ENCODE peak calls at places on chromosomes 3 and 15, in five cellular contexts. U is IMR-90; H is CD4-positive, alpha-beta T cell; K is NT2/D1; A is left ventricle myocardium inferior. V is an unnamed sample.

GRCh38 chr3:159733194-159733860 is 255.3 kb upstream of the IL12A start:
- DNase-seq in U (peak; percentile 88), H (no peak), K (no peak), A (no peak), V (no peak)

GRCh38 chr3:107665351-107665750 is 142.6 kb downstream of the BBX start:
- DNase-seq in U (no peak), H (no peak), K (no peak), A (no peak), V (no peak)

GRCh38 chr15:101001056-101001455 is 81.9 kb downstream of the LRRK1 start:
- DNase-seq in U (no peak), H (no peak), K (no peak), A (no peak), V (no peak)

GRCh38 chr3:32837789-32838188 is 20.0 kb downstream of the TRIM71 start:
- DNase-seq in U (no peak), H (no peak), K (peak; percentile 50), A (no peak), V (no peak)

GRCh38 chr3:135453333-135453732 is 512.2 kb upstream of the PPP2R3A start:
- DNase-seq in U (no peak), H (no peak), K (no peak), A (no peak), V (no peak)

GRCh38 chr15:64857421-64857820 is 15.7 kb downstream of the PLEKHO2 start:
- DNase-seq in U (peak; percentile 77), H (no peak), K (no peak), A (no peak), V (no peak)

GRCh38 chr3:166696104-166696503 is 684.0 kb downstream of the ZBBX start:
- DNase-seq in U (no peak), H (no peak), K (no peak), A (no peak), V (no peak)

GRCh38 chr15:93825721-93826120 is 405.6 kb upstream of the MCTP2 start:
- DNase-seq in U (no peak), H (no peak), K (no peak), A (no peak), V (no peak)

GRCh38 chr3:144801890-144802289 is 830.3 kb downstream of the DIPK2A start:
- DNase-seq in U (no peak), H (no peak), K (no peak), A (no peak), V (no peak)

DNA sequence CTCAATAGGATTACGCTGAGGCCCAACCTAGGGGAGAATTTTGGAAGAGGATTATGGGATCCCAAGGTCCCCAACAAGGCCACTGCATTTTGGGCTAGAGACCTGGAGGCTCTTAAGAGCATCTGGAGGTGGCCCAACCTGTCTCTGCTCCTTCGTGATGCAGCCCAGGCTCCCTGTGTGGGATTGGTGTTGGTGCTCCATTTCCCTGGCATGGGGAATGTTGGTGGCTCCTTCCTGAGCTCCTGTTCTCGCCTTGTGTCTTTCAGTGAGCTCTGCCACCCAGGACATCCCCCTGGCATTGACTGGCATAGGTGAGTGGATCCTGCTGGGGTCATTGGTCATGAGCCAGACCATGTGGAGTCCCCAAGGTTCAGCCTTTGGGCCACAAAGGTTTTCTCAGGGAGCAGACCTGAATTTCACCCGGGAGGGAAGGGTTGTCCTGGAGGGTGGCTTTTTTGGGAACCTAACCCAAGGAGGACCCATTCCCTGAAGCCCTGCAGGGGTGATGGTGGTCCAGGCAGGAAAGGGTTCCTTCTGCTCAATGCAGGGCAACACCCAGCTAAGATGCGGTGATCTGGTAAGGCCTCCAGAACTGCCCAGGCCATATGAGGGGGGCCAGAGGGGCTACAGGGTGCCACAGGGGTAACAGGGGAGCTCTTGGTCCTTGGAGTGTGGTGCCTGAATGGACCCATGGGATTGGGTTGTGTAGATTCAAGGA is 202.5 kb downstream of the UBE3A start:
- DNase-seq in U (no peak), H (no peak), K (no peak), A (no peak), V (no peak)
- H3K9me3 ChIP-seq in U (peaks cover 76% of the 10 kb centered on the region), H (no peaks in the 10 kb centered on the region), K (no peaks in the 10 kb centered on the region), A (peaks cover 21% of the 10 kb centered on the region), V (no peaks in the 10 kb centered on the region)

GRCh38 chr3:150223568-150223967 is 184.5 kb upstream of the TSC22D2 start:
- DNase-seq in U (no peak), H (no peak), K (no peak), A (no peak), V (no peak)
- H3K9me3 ChIP-seq in U (no peaks in the 10 kb centered on the region), H (no peaks in the 10 kb centered on the region), K (no peaks in the 10 kb centered on the region), A (no peaks in the 10 kb centered on the region), V (no peaks in the 10 kb centered on the region)

GRCh38 chr15:25224396-25224795 is 214.4 kb downstream of the UBE3A start:
- DNase-seq in U (no peak), H (no peak), K (no peak), A (no peak), V (no peak)

GRCh38 chr15:25226360-25226759 is 212.5 kb downstream of the UBE3A start:
- DNase-seq in U (no peak), H (no peak), K (no peak), A (peak; percentile 66), V (no peak)

DNA sequence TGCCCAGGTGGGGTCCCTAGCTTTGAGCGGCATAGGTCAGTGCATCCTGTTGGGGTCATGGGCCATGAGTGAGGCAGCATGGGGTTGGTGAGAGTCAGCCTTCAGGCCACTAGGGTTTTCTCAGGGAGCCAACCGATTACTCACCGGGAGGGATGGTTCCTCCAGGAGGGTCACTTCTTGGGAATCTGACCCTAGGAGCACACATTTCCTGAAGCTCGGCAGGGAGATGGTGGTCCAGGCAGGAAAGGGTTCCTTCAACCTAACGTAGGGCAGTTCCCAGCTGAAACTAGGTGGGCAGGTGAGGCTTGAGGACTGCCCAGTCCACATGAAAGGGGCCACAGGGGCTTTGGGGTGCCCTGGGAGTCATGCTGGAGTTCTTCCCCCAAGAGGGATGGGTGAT is 218.0 kb downstream of the UBE3A start:
- DNase-seq in U (no peak), H (no peak), K (no peak), A (no peak), V (no peak)
- H3K9me3 ChIP-seq in U (peaks cover 80% of the 10 kb centered on the region), H (peaks cover 5% of the 10 kb centered on the region), K (no peaks in the 10 kb centered on the region), A (peaks cover 39% of the 10 kb centered on the region), V (no peaks in the 10 kb centered on the region)

DNA sequence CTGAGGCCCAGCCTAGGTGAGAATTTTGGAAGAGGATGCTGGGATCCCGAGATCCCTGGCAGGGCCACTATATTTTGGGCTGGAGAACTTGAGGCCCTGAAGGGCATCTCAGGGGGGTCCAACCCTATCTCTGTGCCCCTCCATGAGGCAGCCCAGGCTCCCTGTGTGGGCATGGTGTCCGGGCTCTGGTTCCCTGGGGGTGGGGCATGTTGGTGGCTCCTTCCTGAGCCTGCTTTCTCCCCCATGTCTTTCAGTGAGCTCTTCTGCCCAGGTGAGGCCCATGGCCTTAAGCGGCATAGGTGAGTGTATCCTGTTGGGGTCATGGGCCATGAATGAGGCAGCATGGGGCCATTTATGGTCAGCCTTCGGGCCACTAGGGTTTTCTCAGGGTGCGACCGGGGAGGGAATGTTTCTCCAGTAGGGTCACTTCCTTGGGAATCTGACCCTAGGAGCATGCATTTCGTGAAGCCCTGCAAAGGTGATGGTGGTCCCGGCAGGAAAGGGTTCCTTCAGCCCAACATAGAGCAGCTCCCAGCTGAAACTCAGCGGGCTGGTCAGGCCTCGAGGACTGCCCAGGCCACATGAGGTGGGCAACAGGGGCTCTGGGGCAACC is 191.3 kb downstream of the UBE3A start:
- DNase-seq in U (no peak), H (no peak), K (no peak), A (no peak), V (no peak)
- H3K9me3 ChIP-seq in U (peaks cover 69% of the 10 kb centered on the region), H (peaks cover 4% of the 10 kb centered on the region), K (no peaks in the 10 kb centered on the region), A (peaks cover 57% of the 10 kb centered on the region), V (no peaks in the 10 kb centered on the region)

GRCh38 chr3:149828390-149828789 is 15.4 kb downstream of the RNF13 start:
- DNase-seq in U (no peak), H (no peak), K (no peak), A (no peak), V (no peak)

GRCh38 chr3:149831321-149831720 is 18.3 kb downstream of the RNF13 start:
- DNase-seq in U (no peak), H (no peak), K (no peak), A (no peak), V (no peak)

GRCh38 chr3:149832086-149832485 is 19.1 kb downstream of the RNF13 start:
- DNase-seq in U (peak; percentile 53), H (no peak), K (no peak), A (no peak), V (no peak)

GRCh38 chr3:149830902-149831301 is 17.9 kb downstream of the RNF13 start:
- DNase-seq in U (no peak), H (no peak), K (no peak), A (no peak), V (no peak)

GRCh38 chr3:149833241-149833640 is 20.2 kb downstream of the RNF13 start:
- DNase-seq in U (no peak), H (no peak), K (no peak), A (no peak), V (no peak)
- H3K9me3 ChIP-seq in U (peaks cover 12% of the 10 kb centered on the region), H (peaks cover 68% of the 10 kb centered on the region), K (peaks cover 74% of the 10 kb centered on the region), A (peaks cover 66% of the 10 kb centered on the region), V (peaks cover 4% of the 10 kb centered on the region)

DNA sequence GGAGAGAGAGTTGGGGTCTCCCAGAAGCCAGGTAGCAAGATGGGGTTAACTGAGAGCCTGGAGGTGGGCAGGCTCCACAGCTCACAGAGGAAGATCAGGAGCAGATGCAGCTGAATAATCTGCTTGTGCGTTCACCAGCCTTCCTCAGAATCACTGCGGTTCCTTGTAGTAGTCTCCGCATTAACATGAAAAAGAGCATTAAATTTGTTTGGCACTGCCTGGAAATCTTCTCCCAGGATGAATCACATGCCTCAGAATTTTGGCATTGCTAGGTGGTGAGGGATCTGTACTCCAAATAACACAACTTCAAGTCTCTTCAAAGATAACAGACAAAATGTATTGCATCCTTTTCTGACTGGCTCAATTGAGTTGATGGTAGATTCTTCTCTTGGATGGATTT is 700.6 kb upstream of the ARRDC4 start:
- DNase-seq in U (no peak), H (no peak), K (peak; percentile 57), A (no peak), V (no peak)
- H3K9me3 ChIP-seq in U (peaks cover 8% of the 10 kb centered on the region), H (no peaks in the 10 kb centered on the region), K (no peaks in the 10 kb centered on the region), A (no peaks in the 10 kb centered on the region), V (no peaks in the 10 kb centered on the region)

DNA sequence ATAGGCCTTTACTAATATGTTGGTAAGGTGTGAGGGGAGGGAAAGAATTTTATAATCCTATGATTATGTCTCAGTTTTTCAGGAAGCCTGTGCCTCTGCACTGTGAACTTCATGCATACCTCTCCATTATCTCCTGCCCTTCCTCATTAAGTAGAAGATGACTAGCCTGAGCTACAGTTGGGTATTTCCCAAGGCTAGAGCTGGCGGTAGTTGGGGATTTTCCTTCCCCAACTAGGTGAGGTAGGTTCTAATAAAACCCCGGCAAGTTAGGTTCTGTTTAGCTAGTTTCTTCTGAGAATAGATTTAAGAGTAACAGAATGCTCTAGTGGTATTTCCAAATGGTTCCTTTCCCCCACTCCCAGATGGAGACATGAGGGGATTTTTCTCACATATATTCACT is 414.5 kb downstream of the GRM7 start:
- DNase-seq in U (no peak), H (no peak), K (no peak), A (no peak), V (no peak)
- H3K9me3 ChIP-seq in U (peaks cover 4% of the 10 kb centered on the region), H (no peaks in the 10 kb centered on the region), K (no peaks in the 10 kb centered on the region), A (peaks cover 8% of the 10 kb centered on the region), V (no peaks in the 10 kb centered on the region)

GRCh38 chr3:95797081-95797480 is 1017.3 kb upstream of the EPHA6 start:
- DNase-seq in U (no peak), H (no peak), K (no peak), A (no peak), V (no peak)
- H3K9me3 ChIP-seq in U (peaks cover 3% of the 10 kb centered on the region), H (no peaks in the 10 kb centered on the region), K (no peaks in the 10 kb centered on the region), A (peaks cover 3% of the 10 kb centered on the region), V (peaks cover 3% of the 10 kb centered on the region)

GRCh38 chr3:147392083-147392916 is 14.0 kb downstream of the ZIC4 start:
- DNase-seq in U (no peak), H (no peak), K (no peak), A (no peak), V (no peak)
- H3K9me3 ChIP-seq in U (peaks cover 29% of the 10 kb centered on the region), H (peaks cover 11% of the 10 kb centered on the region), K (peaks cover 10% of the 10 kb centered on the region), A (no peaks in the 10 kb centered on the region), V (no peaks in the 10 kb centered on the region)